ENCODE peak calls at places on chromosomes 16 and 17, in five cellular contexts. K is small intestine, R is lung, N is vagina, B is keratinocyte. S is an unnamed sample.
A peak's percentile ranks its signal among the peaks of the same experiment; 100 is the strongest.

GRCh38 chr17:82440991-82441627 is 9.4 kb downstream of the CYBC1 start:
- DNase-seq in B (no peak), K (no peak), R (no peak), N (no peak), S (no peak)

GRCh38 chr16:10879681-10880589 is 2.9 kb downstream of the CIITA start:
- DNase-seq in N (no peak), B (no peak), K (no peak), R (no peak), S (no peak)

GRCh38 chr16:22352119-22352518 is 22.3 kb downstream of the CDR2 start:
- DNase-seq in N (no peak), B (no peak), R (no peak), K (no peak), S (no peak)

GRCh38 chr17:33469911-33470310 is 176.8 kb upstream of the ASIC2 start:
- DNase-seq in K (peak; percentile 20), R (no peak), N (peak; percentile 89), B (no peak), S (no peak)

GRCh38 chr17:64147110-64148016 is 17.4 kb upstream of the ERN1 start:
- DNase-seq in B (no peak), K (peak; percentile 67), N (no peak), R (no peak), S (peak; percentile 57)

GRCh38 chr17:42010898-42011516 is 6.2 kb downstream of the DNAJC7 start:
- DNase-seq in R (no peak), N (no peak), K (peak; percentile 33), B (no peak), S (no peak)

GRCh38 chr16:63922563-63922962 is 1199.3 kb downstream of the CDH11 start:
- DNase-seq in N (no peak), R (no peak), K (no peak), B (no peak), S (no peak)

GRCh38 chr17:41340934-41341861 is 9.4 kb downstream of the KRT33A start:
- DNase-seq in B (no peak), K (no peak), R (no peak), N (no peak), S (no peak)

GRCh38 chr17:419073-419735 is 66.6 kb upstream of the RPH3AL start:
- DNase-seq in N (no peak), B (no peak), K (peak; percentile 75), R (no peak), S (no peak)

GRCh38 chr16:2952679-2953078 is 11.4 kb upstream of the KREMEN2 start:
- DNase-seq in B (no peak), N (no peak), R (no peak), K (no peak), S (no peak)

GRCh38 chr17:58763263-58763662 is 7.6 kb downstream of the PPM1E start:
- DNase-seq in R (no peak), N (no peak), B (no peak), K (no peak), S (no peak)

GRCh38 chr16:31708348-31708747 is 165.3 kb upstream of the ZNF267 start:
- DNase-seq in K (no peak), N (no peak), B (no peak), R (no peak), S (no peak)

GRCh38 chr17:46732754-46733398 is 85.6 kb downstream of the WNT3 start:
- DNase-seq in B (no peak), N (no peak), K (no peak), R (no peak), S (no peak)

GRCh38 chr16:63326736-63327339 is 1290.6 kb upstream of the CDH8 start:
- DNase-seq in N (no peak), B (no peak), R (no peak), K (no peak), S (no peak)

GRCh38 chr17:81197409-81197795 is 25.4 kb downstream of the CEP131 start:
- DNase-seq in N (no peak), B (no peak), R (no peak), K (no peak), S (no peak)

GRCh38 chr16:10694830-10695229 is at the start of gene TEKT5:
- DNase-seq in B (no peak), K (no peak), R (no peak), N (no peak), S (no peak)

GRCh38 chr16:3599922-3600321 is 11.5 kb downstream of the SLX4 start:
- DNase-seq in K (no peak), B (no peak), R (no peak), N (no peak), S (no peak)

GRCh38 chr16:70159355-70160348 is 13.9 kb upstream of the CLEC18C start:
- DNase-seq in B (no peak), N (no peak), K (no peak), R (no peak), S (peak; percentile 33)

GRCh38 chr16:87412996-87413421 is 20.9 kb downstream of the MAP1LC3B start:
- DNase-seq in K (no peak), B (no peak), R (no peak), N (no peak), S (no peak)

GRCh38 chr16:63066552-63066951 is 1030.3 kb upstream of the CDH8 start:
- DNase-seq in R (no peak), K (no peak), B (no peak), N (no peak), S (no peak)

GRCh38 chr17:19508327-19508867 is 25.3 kb upstream of the SLC47A1 start:
- DNase-seq in N (no peak), B (no peak), R (peak; percentile 32), K (no peak), S (no peak)

GRCh38 chr17:28854457-28855382 is at the start of gene ERAL1:
- DNase-seq in K (peak; percentile 87), N (no peak), B (no peak), R (peak; percentile 87), S (peak; percentile 77)

GRCh38 chr17:46818319-46818928 is at the start of gene WNT3:
- DNase-seq in N (no peak), K (no peak), R (no peak), B (no peak), S (no peak)

GRCh38 chr17:42554250-42555121 is 1.8 kb downstream of the HSD17B1 start:
- DNase-seq in R (peak; percentile 84), B (no peak), N (peak; percentile 87), K (peak; percentile 82), S (peak; percentile 59)

GRCh38 chr17:42684929-42685556 is 2.7 kb downstream of the CNTNAP1 start:
- DNase-seq in B (no peak), R (no peak), N (no peak), K (no peak), S (no peak)

GRCh38 chr16:83402160-83402794 is 405.5 kb upstream of the HSBP1 start:
- DNase-seq in R (no peak), K (no peak), B (peak; percentile 79), N (no peak), S (no peak)

GRCh38 chr17:49252148-49252682 is 21.6 kb upstream of the PHOSPHO1 start:
- DNase-seq in B (no peak), K (peak; percentile 66), R (peak; percentile 50), N (no peak), S (no peak)

GRCh38 chr17:47810200-47810821 is 11.3 kb downstream of the OSBPL7 start:
- DNase-seq in R (peak; percentile 69), N (no peak), K (peak; percentile 97), B (peak; percentile 60), S (peak; percentile 93)

GRCh38 chr16:759110-759910 is 1.2 kb upstream of the MSLN start:
- DNase-seq in K (no peak), N (no peak), R (peak; percentile 84), B (no peak), S (peak; percentile 77)

GRCh38 chr17:61167050-61167449 is 232.6 kb upstream of the TBX2 start:
- DNase-seq in K (no peak), B (no peak), N (no peak), R (no peak), S (no peak)

GRCh38 chr16:69179255-69180010 is 7.5 kb upstream of the SNTB2 start:
- DNase-seq in R (peak; percentile 80), K (peak; percentile 70), B (no peak), N (no peak), S (peak; percentile 58)

GRCh38 chr16:200388-200787 is 20.1 kb downstream of the HBQ1 start:
- DNase-seq in B (no peak), K (no peak), R (no peak), N (no peak), S (no peak)

GRCh38 chr16:31467858-31468257 is 4.1 kb upstream of the TGFB1I1 start:
- DNase-seq in N (no peak), R (no peak), B (no peak), K (no peak), S (no peak)

DNA sequence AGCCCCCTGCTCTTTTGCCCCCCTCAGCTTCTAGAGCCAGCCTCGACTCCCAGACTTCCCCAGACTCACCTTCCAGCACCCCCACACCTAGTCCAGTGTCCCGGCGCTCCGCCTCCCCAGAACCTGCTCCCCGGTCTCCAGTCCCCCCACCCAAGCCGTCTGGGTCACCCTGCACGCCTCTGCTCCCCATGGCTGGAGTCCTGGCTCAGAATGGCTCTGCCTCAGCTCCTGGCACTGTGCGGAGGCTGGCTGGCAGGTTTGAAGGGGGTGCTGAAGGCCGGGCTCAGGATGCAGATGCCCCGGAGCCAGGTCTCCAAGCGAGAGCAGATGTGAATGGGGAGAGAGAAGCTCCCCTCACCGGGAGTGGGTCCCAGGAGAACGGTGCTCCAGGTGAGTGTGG is 2.2 kb downstream of the ARHGEF15 start:
- DNase-seq in B (no peak), N (no peak), R (no peak), K (no peak), S (no peak)
- H3K4me3 ChIP-seq in B (no peak overlapping the region), N (no peak overlapping the region), R (no peak overlapping the region), K (no peak overlapping the region), S (no peak overlapping the region)

GRCh38 chr17:78678711-78679110 is 101.5 kb upstream of the DNAH17 start:
- DNase-seq in R (no peak), N (no peak), K (no peak), B (no peak), S (no peak)

GRCh38 chr17:78679495-78680395 is 102.3 kb downstream of the CYTH1 start:
- DNase-seq in K (no peak), B (no peak), R (no peak), N (no peak), S (no peak)

GRCh38 chr17:78677303-78678219 is 100.4 kb upstream of the DNAH17 start:
- DNase-seq in N (no peak), B (no peak), R (no peak), K (no peak), S (no peak)

GRCh38 chr17:78676415-78677302 is 99.5 kb upstream of the DNAH17 start:
- DNase-seq in B (no peak), N (no peak), K (no peak), R (no peak), S (no peak)

GRCh38 chr17:78678220-78678554 is 101.0 kb upstream of the DNAH17 start:
- DNase-seq in B (no peak), N (no peak), R (no peak), K (no peak), S (no peak)
- H3K4me1 ChIP-seq in B (peaks cover 46% of the 10 kb centered on the region), N (peaks cover 13% of the 10 kb centered on the region), R (no peaks in the 10 kb centered on the region), K (no peaks in the 10 kb centered on the region), S (peaks cover 24% of the 10 kb centered on the region)

DNA sequence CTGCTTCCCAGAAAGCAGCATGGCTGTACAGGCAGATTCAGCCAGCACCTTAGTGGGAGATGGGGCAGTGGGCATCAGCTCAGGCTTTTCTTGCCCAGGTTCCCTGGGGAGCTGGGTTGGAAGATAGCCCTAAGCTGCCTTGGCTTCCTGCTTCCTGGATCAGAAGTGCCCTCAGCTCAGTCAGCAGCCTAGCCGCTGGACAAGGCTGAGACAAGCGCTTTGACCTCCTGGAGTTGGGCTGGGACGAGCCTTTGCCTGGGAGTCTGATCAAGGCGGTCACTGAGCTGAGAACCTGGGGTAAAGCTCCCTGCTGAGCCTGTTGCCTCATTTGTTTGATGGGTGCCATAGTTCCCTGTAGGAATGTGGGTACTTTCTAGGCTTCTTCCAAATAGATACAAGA is 190.0 kb downstream of the RAB11FIP4 start:
- DNase-seq in B (no peak), R (peak; percentile 39), N (no peak), K (no peak), S (peak; percentile 58)
- H3K4me3 ChIP-seq in B (no peak overlapping the region), R (no peak overlapping the region), N (peak overlapping the region; percentile 14), K (no peak overlapping the region), S (no peak overlapping the region)

GRCh38 chr17:74757502-74757901 is 9.1 kb downstream of the NHERF1 start:
- DNase-seq in R (no peak), K (peak; percentile 63), N (no peak), B (no peak), S (peak; percentile 56)
- H3K4me1 ChIP-seq in R (peaks cover 8% of the 10 kb centered on the region), K (peaks cover 49% of the 10 kb centered on the region), N (peaks cover 83% of the 10 kb centered on the region), B (peaks cover 41% of the 10 kb centered on the region), S (peaks cover 57% of the 10 kb centered on the region)